ENCODE peak calls at places on chromosomes 11 and 22, in five cellular contexts. Y, H, B, S and Z are unnamed samples.

GRCh38 chr22:35148381-35148780 is 82.4 kb downstream of the ISX start:
- DNase-seq in Y (no peak), H (no peak), B (no peak), S (no peak), Z (no peak)

GRCh38 chr11:63518548-63518947 is 12.7 kb downstream of the LGALS12 start:
- DNase-seq in Y (no peak), H (no peak), B (no peak), S (no peak), Z (no peak)

GRCh38 chr11:69654001-69654659 is 13.2 kb downstream of the CCND1 start:
- DNase-seq in Y (no peak), H (no peak), B (no peak), S (no peak), Z (peak; percentile 17)

GRCh38 chr11:109048098-109048497 is 373.9 kb upstream of the C11orf87 start:
- DNase-seq in Y (no peak), H (no peak), B (no peak), S (no peak), Z (no peak)

GRCh38 chr11:61955416-61956135 is 5.4 kb downstream of the BEST1 start:
- DNase-seq in Y (no peak), H (peak; percentile 34), B (no peak), S (no peak), Z (peak; percentile 78)

GRCh38 chr11:2097356-2097997 is 41.7 kb downstream of the IGF2 start:
- DNase-seq in Y (peak; percentile 69), H (no peak), B (no peak), S (peak; percentile 44), Z (peak; percentile 87)

GRCh38 chr11:104529213-104529612 is 365.3 kb upstream of the PDGFD start:
- DNase-seq in Y (no peak), H (no peak), B (no peak), S (no peak), Z (no peak)

GRCh38 chr11:90757851-90758494 is 535.1 kb upstream of the CHORDC1 start:
- DNase-seq in Y (no peak), H (no peak), B (no peak), S (no peak), Z (no peak)

GRCh38 chr22:40258463-40259046 is 80.8 kb downstream of the TNRC6B start:
- DNase-seq in Y (no peak), H (no peak), B (no peak), S (no peak), Z (no peak)

GRCh38 chr11:121429556-121429955 is 22.6 kb upstream of the SORL1 start:
- DNase-seq in Y (no peak), H (no peak), B (no peak), S (no peak), Z (no peak)